ENCODE peak calls at places on chromosomes 4 and X, in seven cellular contexts. W, K, L, C, X, I and H are unnamed samples.

GRCh38 chr4:98603683-98604573 is 54.5 kb downstream of the TSPAN5 start:
- DNase-seq in L (no peak), K (no peak), I (no peak), W (no peak), C (no peak), X (no peak), H (no peak)

GRCh38 chrX:25503826-25504225 is 488.1 kb upstream of the ARX start:
- DNase-seq in C (no peak), X (no peak), L (no peak), K (no peak), I (no peak), W (no peak), H (no peak)

GRCh38 chrX:97616883-97617510 is 733.3 kb downstream of the RPA4 start:
- DNase-seq in L (no peak), W (no peak), C (no peak), K (peak; percentile 31), X (no peak), I (peak; percentile 57), H (no peak)

GRCh38 chr4:82421796-82422560 is 8.3 kb downstream of the HNRNPDL start:
- DNase-seq in I (no peak), W (no peak), L (no peak), K (no peak), X (no peak), C (no peak), H (no peak)

GRCh38 chr4:8255698-8256441 is 13.7 kb upstream of the HTRA3 start:
- DNase-seq in L (peak; percentile 74), I (no peak), X (no peak), C (no peak), W (no peak), K (peak; percentile 56), H (peak; percentile 87)

GRCh38 chrX:112612558-112612957 is 67.2 kb downstream of the LHFPL1 start:
- DNase-seq in I (no peak), C (no peak), K (no peak), W (no peak), X (no peak), L (no peak), H (no peak)

GRCh38 chr4:111400736-111401135 is 744.5 kb upstream of the FAM241A start:
- DNase-seq in C (no peak), W (no peak), I (no peak), X (peak; percentile 21), L (no peak), K (no peak), H (no peak)

GRCh38 chrX:53445977-53446376 is 11.8 kb upstream of the HSD17B10 start:
- DNase-seq in I (no peak), X (no peak), L (peak; percentile 25), K (peak; percentile 53), W (peak; percentile 33), C (peak; percentile 43), H (no peak)

GRCh38 chr4:147787204-147787603 is 55.3 kb downstream of the ARHGAP10 start:
- DNase-seq in W (no peak), K (no peak), X (no peak), I (no peak), C (no peak), L (peak; percentile 43), H (no peak)

DNA sequence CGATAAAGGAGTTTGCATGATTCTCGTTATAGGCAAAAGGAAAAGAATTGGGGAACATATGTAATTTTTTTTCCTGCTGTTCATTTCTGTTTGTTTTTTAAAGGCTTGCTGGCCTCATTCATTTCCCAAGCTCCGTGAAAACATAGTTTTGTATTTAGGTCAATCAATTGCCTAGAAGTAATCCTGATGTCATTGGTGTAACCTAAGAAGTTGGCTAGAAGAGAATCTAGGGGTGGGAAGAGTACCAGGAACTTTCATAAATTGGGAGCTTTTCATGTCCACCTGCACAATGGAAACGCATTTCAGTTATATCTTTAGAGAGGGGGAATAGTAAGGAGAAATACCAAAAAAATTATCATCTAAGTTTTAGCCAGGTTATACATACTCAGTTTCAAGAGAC is 3.8 kb downstream of the RAPGEF2 start:
- DNase-seq in X (no peak), L (no peak), I (no peak), K (no peak), C (no peak), W (no peak), H (no peak)
- H3K4me3 ChIP-seq in X (peak overlapping the region; percentile 99), L (peak overlapping the region; percentile 97), I (no peak overlapping the region), K (no peak overlapping the region), C (no peak overlapping the region), W (no peak overlapping the region), H (no peak overlapping the region)

GRCh38 chr4:39427477-39428119 is 20.9 kb downstream of the KLB start:
- DNase-seq in X (no peak), C (no peak), L (no peak), W (no peak), I (no peak), K (no peak), H (no peak)

GRCh38 chr4:39422247-39422646 is 15.5 kb downstream of the KLB start:
- DNase-seq in X (no peak), W (no peak), I (no peak), L (no peak), K (no peak), C (no peak), H (no peak)

GRCh38 chr4:39429476-39430310 is 23.0 kb downstream of the KLB start:
- DNase-seq in K (no peak), I (no peak), C (no peak), L (no peak), X (no peak), W (no peak), H (no peak)

GRCh38 chr4:39426728-39427127 is 20.0 kb downstream of the KLB start:
- DNase-seq in X (no peak), L (no peak), W (no peak), I (no peak), C (no peak), K (no peak), H (no peak)
- TF ChIP-seq CTCF in X (no peak), L (no peak), W (no peak), I (no peak), C (no peak), K (no peak), H (no peak)

GRCh38 chr4:176538217-176538925 is 218.6 kb downstream of the SPCS3 start:
- DNase-seq in W (no peak), K (peak; percentile 46), C (no peak), I (no peak), X (no peak), L (no peak), H (peak; percentile 17)

GRCh38 chr4:176540814-176541213 is 221.0 kb downstream of the SPCS3 start:
- DNase-seq in L (no peak), X (no peak), K (no peak), C (no peak), I (no peak), W (no peak), H (no peak)

GRCh38 chr4:176534566-176534965 is 214.8 kb downstream of the SPCS3 start:
- DNase-seq in W (no peak), I (no peak), X (no peak), C (no peak), L (no peak), K (peak; percentile 6), H (no peak)

GRCh38 chr4:176539785-176540175 is 220.0 kb downstream of the SPCS3 start:
- DNase-seq in W (no peak), I (no peak), C (no peak), K (no peak), L (no peak), X (no peak), H (no peak)

DNA sequence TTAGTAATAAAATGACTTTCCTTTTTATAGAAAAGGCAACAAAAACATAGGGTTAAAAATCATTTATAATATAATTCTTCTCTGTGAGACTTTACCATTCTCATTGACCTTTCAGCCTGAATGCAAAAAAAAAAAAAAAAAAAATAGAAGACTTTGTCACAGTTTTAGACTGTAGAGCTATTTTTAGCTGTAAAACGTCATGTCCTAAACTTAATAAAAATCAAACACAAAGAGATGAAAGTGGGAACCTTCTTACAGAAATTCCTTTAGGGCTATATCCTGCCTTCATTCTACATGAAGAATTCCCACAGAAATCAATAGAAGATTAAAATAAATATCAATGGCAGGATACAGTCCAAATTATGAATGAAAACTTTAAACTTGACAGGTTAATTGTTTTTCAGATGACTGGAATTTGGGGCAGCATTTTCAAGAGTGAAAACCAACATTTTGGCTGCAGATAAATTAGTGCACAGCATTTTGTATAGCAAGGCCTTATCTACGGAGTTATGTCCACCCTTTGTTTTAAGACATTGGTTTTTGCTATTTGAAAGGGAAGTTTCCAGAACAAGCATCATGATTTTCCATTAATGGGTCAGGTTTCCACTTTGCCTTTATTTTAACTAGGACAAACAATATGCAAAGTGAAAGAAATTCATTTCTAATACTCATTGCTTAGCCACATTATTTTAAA is 219.5 kb downstream of the SPCS3 start:
- DNase-seq in K (no peak), W (no peak), X (no peak), L (no peak), C (no peak), I (no peak), H (no peak)
- TF ChIP-seq POLR2A in K (no peak), W (no peak), X (no peak), L (no peak), C (no peak), I (no peak), H (no peak)

DNA sequence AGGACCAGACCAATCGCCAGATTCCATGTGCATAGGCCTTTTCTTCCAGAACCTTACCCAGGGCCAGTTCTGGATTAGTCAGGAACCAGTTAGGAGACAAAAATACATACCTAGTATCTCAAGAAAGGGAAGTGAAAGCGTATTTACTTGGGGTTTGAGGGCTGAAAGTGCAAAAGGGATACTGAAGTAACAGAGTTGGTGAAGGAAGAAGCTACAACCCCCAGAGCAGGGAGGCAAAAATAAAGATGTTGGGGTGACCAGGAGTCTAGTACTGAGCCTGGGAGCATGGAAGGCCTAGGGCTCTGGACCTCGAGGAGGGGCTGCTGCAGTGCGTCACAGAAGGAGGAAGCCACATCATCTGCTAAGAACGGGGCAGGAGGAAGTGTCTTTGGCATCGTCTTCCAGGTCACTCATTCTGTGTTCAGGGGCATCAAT is 38.3 kb downstream of the TKTL1 start:
- DNase-seq in X (no peak), I (no peak), K (no peak), C (no peak), L (no peak), W (no peak), H (no peak)
- H3K4me3 ChIP-seq in X (no peak overlapping the region), I (no peak overlapping the region), K (no peak overlapping the region), C (no peak overlapping the region), L (no peak overlapping the region), W (no peak overlapping the region), H (no peak overlapping the region)

DNA sequence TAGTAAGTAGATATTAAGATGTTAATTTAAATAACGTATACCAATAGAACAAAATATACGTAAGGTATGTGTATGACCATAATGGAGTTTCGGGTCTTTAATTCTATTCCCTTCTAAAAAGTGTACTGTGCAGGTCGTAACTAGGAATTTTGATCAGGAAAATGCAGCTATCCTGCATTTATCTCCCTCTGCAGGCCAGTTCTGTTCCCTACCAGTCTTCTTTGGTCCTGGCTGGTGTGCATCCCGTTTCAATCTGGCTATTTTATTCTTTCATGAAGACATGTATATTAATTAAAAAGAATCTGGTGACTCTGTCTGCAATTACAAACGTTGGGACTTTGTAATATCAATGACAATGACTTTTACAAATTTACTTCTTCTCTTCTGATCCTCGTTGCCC is 534.1 kb upstream of the AADAT start:
- DNase-seq in C (no peak), K (no peak), X (no peak), W (no peak), L (no peak), I (no peak), H (no peak)
- TF ChIP-seq CTCF in C (no peak), K (no peak), X (no peak), W (peak; percentile 26), L (no peak), I (peak; percentile 26), H (no peak)

GRCh38 chrX:18900401-18900976 is 83.4 kb downstream of the PHKA2 start:
- DNase-seq in W (no peak), X (no peak), K (no peak), C (no peak), L (no peak), I (no peak), H (no peak)

GRCh38 chrX:18906286-18906685 is 77.6 kb downstream of the PHKA2 start:
- DNase-seq in C (no peak), I (no peak), L (no peak), W (no peak), X (no peak), K (no peak), H (no peak)
- TF ChIP-seq POLR2A in C (no peak), I (no peak), L (no peak), W (no peak), X (no peak), K (no peak), H (no peak)